ENCODE peak calls at places on chromosomes 12 and 14, in six cellular contexts. Y is EH; T is NCI-H2081; S is adipocyte; U is AG10803; W is stimulated activated CD4-positive, alpha-beta T cell treated with anti-CD3 and anti-CD28 coated beads, Interleukin-1b, Interleukin-23, amount 100 ng/mL, for 48 hours. C is an unnamed sample.

GRCh38 chr14:102375126-102375525 is 12.4 kb downstream of the TECPR2 start:
- DNase-seq in T (no peak), Y (no peak), U (no peak), W (no peak), S (no peak), C (no peak)

GRCh38 chr12:23895792-23896218 is 53.7 kb downstream of the SOX5 start:
- DNase-seq in Y (no peak), T (peak), W (no peak), S (no peak), U (no peak), C (no peak)

GRCh38 chr14:38252066-38252710 is 3.7 kb downstream of the CLEC14A start:
- DNase-seq in Y (no peak), T (peak), U (no peak), W (no peak), S (no peak), C (no peak)

GRCh38 chr12:116592116-116592637 is 33.0 kb downstream of the MAP1LC3B2 start:
- DNase-seq in U (peak), S (peak), W (no peak), T (no peak), Y (no peak), C (peak)

GRCh38 chr12:111596985-111597730 is 2.0 kb downstream of the ATXN2 start:
- DNase-seq in S (peak), T (peak), U (peak), Y (peak), W (no peak), C (peak)

GRCh38 chr14:99515301-99516155 is 34.3 kb downstream of the CCNK start:
- DNase-seq in W (no peak), S (no peak), Y (no peak), U (no peak), T (no peak), C (no peak)

GRCh38 chr14:52793061-52793460 is 1.7 kb upstream of the GNPNAT1 start:
- DNase-seq in T (no peak), U (no peak), W (no peak), S (no peak), Y (no peak), C (no peak)

GRCh38 chr14:68657300-68658028 is 135.4 kb downstream of the ZFP36L1 start:
- DNase-seq in W (no peak), T (no peak), Y (no peak), U (no peak), S (no peak), C (no peak)

GRCh38 chr14:69685217-69685616 is 73.8 kb downstream of the SUSD6 start:
- DNase-seq in U (no peak), Y (no peak), T (no peak), S (no peak), W (peak), C (no peak)

GRCh38 chr14:28412076-28412475 is 354.5 kb upstream of the FOXG1 start:
- DNase-seq in S (peak), Y (no peak), T (no peak), U (no peak), W (no peak), C (peak)

GRCh38 chr14:93056840-93057585 is 58.7 kb downstream of the ITPK1 start:
- DNase-seq in Y (peak), S (peak), U (peak), T (no peak), W (no peak), C (no peak)

GRCh38 chr14:33617154-33617553 is 333.7 kb downstream of the EGLN3 start:
- DNase-seq in W (no peak), Y (peak), U (peak), T (no peak), S (peak), C (peak)

GRCh38 chr12:31440134-31440533 is 114.2 kb upstream of the SINHCAF start:
- DNase-seq in T (no peak), Y (no peak), W (no peak), U (no peak), S (no peak), C (no peak)

GRCh38 chr12:42735869-42736361 is 146.4 kb upstream of the PRICKLE1 start:
- DNase-seq in S (no peak), Y (peak), T (no peak), W (no peak), U (no peak), C (no peak)

GRCh38 chr12:12267801-12268200 is 957 bp upstream of the LRP6 start:
- DNase-seq in Y (no peak), T (peak), S (no peak), W (no peak), U (no peak), C (no peak)

GRCh38 chr14:29805415-29806123 is 122.1 kb downstream of the PRKD1 start:
- DNase-seq in Y (peak), W (no peak), U (peak), S (peak), T (no peak), C (peak)

GRCh38 chr12:24664151-24664550 is 284.8 kb downstream of the BCAT1 start:
- DNase-seq in U (no peak), W (no peak), Y (peak), T (no peak), S (no peak), C (no peak)

GRCh38 chr12:4296749-4297148 is 23.2 kb downstream of the CCND2 start:
- DNase-seq in S (no peak), Y (no peak), W (no peak), U (no peak), T (no peak), C (no peak)

GRCh38 chr14:23009939-23010718 is at the start of gene C14orf93:
- DNase-seq in W (peak), T (peak), Y (peak), U (peak), S (peak), C (peak)

GRCh38 chr12:85441740-85442139 is 161.7 kb downstream of the ALX1 start:
- DNase-seq in Y (no peak), S (peak), U (peak), W (no peak), T (no peak), C (peak)

GRCh38 chr14:20683125-20683895 is 1.1 kb upstream of the RNASE4 start:
- DNase-seq in T (peak), W (peak), Y (peak), S (peak), U (peak), C (peak)

GRCh38 chr12:103858953-103859601 is 18.0 kb upstream of the NT5DC3 start:
- DNase-seq in W (no peak), U (peak), T (no peak), Y (peak), S (peak), C (peak)

GRCh38 chr14:44316647-44317432 is 190.2 kb downstream of the FSCB start:
- DNase-seq in W (peak), Y (peak), T (peak), U (peak), S (peak), C (peak)

GRCh38 chr12:70176290-70176689 is 66.9 kb upstream of the CNOT2 start:
- DNase-seq in U (no peak), S (no peak), Y (no peak), W (no peak), T (no peak), C (no peak)

GRCh38 chr12:3003593-3003992 is 44.4 kb downstream of the TEAD4 start:
- DNase-seq in W (no peak), S (no peak), T (no peak), U (no peak), Y (no peak), C (no peak)

GRCh38 chr14:45238988-45239387 is 14.0 kb downstream of the MIS18BP1 start:
- DNase-seq in Y (no peak), U (no peak), T (no peak), S (no peak), W (no peak), C (no peak)

GRCh38 chr14:88919502-88919901 is 95.1 kb downstream of the TTC8 start:
- DNase-seq in T (no peak), S (no peak), Y (no peak), U (peak), W (no peak), C (no peak)

C was measured in fibroblast of the aortic adventitia.